ENCODE peak calls at places on chromosomes 3 and 15, in seven cellular contexts. A is astrocyte, H is neural crest cell, N is activated B cell treated with CpG ODN at 0.5 μM for 24 hours, I is left ventricle myocardium inferior, K is cardiac fibroblast, L is cardiac muscle cell. R is an unnamed sample.

GRCh38 chr3:171838218-171838720 is 4.9 kb upstream of the TMEM212 start:
- DNase-seq in L (peak; percentile 30), A (peak; percentile 67), I (peak; percentile 59), N (no peak), K (peak; percentile 93), H (peak; percentile 26), R (peak; percentile 59)

GRCh38 chr3:177106184-177106583 is 91.1 kb downstream of the TBL1XR1 start:
- DNase-seq in A (no peak), I (no peak), K (no peak), H (no peak), L (peak; percentile 21), N (no peak), R (no peak)

GRCh38 chr3:38662544-38662943 is 13.1 kb upstream of the SCN5A start:
- DNase-seq in A (no peak), H (no peak), L (no peak), K (peak; percentile 51), I (no peak), N (no peak), R (no peak)

GRCh38 chr3:99871231-99871898 is 53.7 kb downstream of the CMSS1 start:
- DNase-seq in I (no peak), L (no peak), N (no peak), K (no peak), A (peak; percentile 64), H (no peak), R (no peak)

GRCh38 chr3:89098964-89099585 is 8.3 kb upstream of the EPHA3 start:
- DNase-seq in K (peak; percentile 73), L (peak; percentile 74), H (peak; percentile 36), A (peak; percentile 33), N (no peak), I (no peak), R (no peak)

GRCh38 chr15:70199124-70199482 is 101.4 kb upstream of the TLE3 start:
- DNase-seq in K (no peak), I (no peak), L (no peak), A (no peak), N (no peak), H (no peak), R (no peak)

GRCh38 chr15:37102315-37103021 is 2.1 kb upstream of the MEIS2 start:
- DNase-seq in A (no peak), N (no peak), H (no peak), I (no peak), L (no peak), K (peak; percentile 35), R (no peak)

GRCh38 chr3:16181361-16181760 is 6.9 kb downstream of the GALNT15 start:
- DNase-seq in H (no peak), L (no peak), N (no peak), K (peak; percentile 53), A (no peak), I (peak; percentile 50), R (no peak)

GRCh38 chr3:136545664-136546266 is 206.4 kb downstream of the STAG1 start:
- DNase-seq in A (no peak), N (no peak), I (no peak), L (no peak), H (no peak), K (peak; percentile 43), R (no peak)

GRCh38 chr3:139394116-139394515 is 4.7 kb upstream of the COPB2 start:
- DNase-seq in I (no peak), H (no peak), K (peak; percentile 14), N (no peak), L (peak; percentile 27), A (peak; percentile 64), R (no peak)

GRCh38 chr3:94311651-94312050 is 248.8 kb downstream of the NSUN3 start:
- DNase-seq in I (no peak), H (no peak), A (no peak), L (no peak), K (no peak), N (no peak), R (no peak)

GRCh38 chr3:38334656-38335055 is 11.9 kb upstream of the XYLB start:
- DNase-seq in A (peak; percentile 86), K (peak; percentile 75), N (no peak), H (no peak), L (peak; percentile 9), I (no peak), R (no peak)

GRCh38 chr15:29765234-29765841 is 56.9 kb downstream of the TJP1 start:
- DNase-seq in I (no peak), H (no peak), K (no peak), N (no peak), L (no peak), A (peak; percentile 45), R (no peak)

GRCh38 chr3:93988283-93988682 is 8.3 kb downstream of the ARL13B start:
- DNase-seq in I (no peak), N (no peak), A (peak; percentile 54), H (no peak), L (no peak), K (peak; percentile 26), R (no peak)

GRCh38 chr15:47685141-47685870 is 32.0 kb upstream of the SEMA6D start:
- DNase-seq in H (no peak), N (no peak), L (no peak), K (no peak), I (no peak), A (no peak), R (no peak)

GRCh38 chr3:147906275-147906674 is 497.1 kb downstream of the ZIC1 start:
- DNase-seq in L (no peak), K (peak; percentile 12), N (no peak), I (no peak), A (no peak), H (no peak), R (no peak)

GRCh38 chr3:192802957-192803899 is 75.9 kb upstream of the FGF12 start:
- DNase-seq in A (peak; percentile 29), N (no peak), K (peak; percentile 80), L (peak; percentile 55), H (no peak), I (no peak), R (no peak)

GRCh38 chr15:70437882-70438331 is 325.5 kb downstream of the UACA start:
- DNase-seq in I (no peak), L (peak; percentile 63), K (no peak), N (no peak), A (no peak), H (no peak), R (no peak)

GRCh38 chr15:78419331-78419730 is 18.7 kb upstream of the IREB2 start:
- DNase-seq in A (no peak), N (no peak), H (no peak), K (no peak), L (no peak), I (no peak), R (no peak)

GRCh38 chr15:70014860-70015490 is 82.7 kb downstream of the TLE3 start:
- DNase-seq in N (peak; percentile 50), A (no peak), L (no peak), I (no peak), K (no peak), H (no peak), R (no peak)

GRCh38 chr3:23035927-23036640 is 167.0 kb upstream of the UBE2E2 start:
- DNase-seq in N (no peak), A (no peak), K (no peak), I (no peak), H (no peak), L (peak; percentile 73), R (no peak)

DNA sequence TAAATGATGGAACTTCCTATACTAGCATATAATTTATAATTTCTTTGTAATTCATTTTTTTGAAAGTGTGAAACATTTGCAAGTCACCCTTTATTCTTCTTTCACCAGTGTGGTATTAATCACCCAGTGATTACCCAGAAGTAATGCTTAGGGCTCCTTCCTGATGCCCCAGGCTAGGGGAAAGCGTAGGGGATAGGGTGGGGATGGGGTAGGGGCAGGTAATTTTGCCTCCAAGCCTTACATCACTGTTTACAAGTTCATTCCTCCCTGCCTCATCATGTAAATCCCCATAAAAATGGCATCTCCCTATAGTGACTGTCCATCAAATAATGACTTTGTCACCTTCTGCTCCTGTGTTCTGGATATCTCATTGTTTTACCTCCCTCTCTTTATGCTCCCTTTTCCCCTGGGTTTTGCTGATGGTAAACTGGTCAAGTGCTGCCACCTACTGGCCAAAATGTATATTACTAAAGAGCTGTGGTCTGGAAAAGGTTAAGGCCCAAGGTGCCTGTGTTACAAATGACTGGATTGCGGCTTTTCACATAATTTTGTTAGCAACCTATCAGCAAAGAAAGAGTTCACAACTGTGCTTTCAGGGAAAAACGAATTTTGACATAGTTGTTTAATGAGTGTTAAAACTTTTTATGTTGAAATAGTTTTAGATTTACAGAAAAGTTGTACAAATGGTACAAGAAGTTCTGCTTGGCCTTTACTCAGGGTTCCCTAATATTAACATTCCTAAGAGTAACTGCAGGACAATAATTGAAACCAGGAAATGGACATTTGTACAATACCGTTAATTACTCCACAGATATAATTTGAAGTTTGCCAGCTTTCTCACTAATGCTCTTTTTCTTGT is 54.7 kb downstream of the ONECUT1 start:
- DNase-seq in I (no peak), L (peak; percentile 86), H (peak; percentile 86), N (no peak), A (peak; percentile 43), K (peak; percentile 81), R (no peak)
- TF ChIP-seq CTCF in I (peak; percentile 83), L (peak; percentile 55), H (peak; percentile 91), N (no peak), A (peak; percentile 78), K (peak; percentile 63), R (peak; percentile 95)

GRCh38 chr3:158785972-158786371 is 15.9 kb upstream of the MFSD1 start:
- DNase-seq in H (no peak), I (no peak), K (no peak), A (no peak), N (no peak), L (no peak), R (no peak)
- TF ChIP-seq CTCF in H (no peak), I (no peak), K (no peak), A (no peak), N (no peak), L (no peak), R (no peak)

DNA sequence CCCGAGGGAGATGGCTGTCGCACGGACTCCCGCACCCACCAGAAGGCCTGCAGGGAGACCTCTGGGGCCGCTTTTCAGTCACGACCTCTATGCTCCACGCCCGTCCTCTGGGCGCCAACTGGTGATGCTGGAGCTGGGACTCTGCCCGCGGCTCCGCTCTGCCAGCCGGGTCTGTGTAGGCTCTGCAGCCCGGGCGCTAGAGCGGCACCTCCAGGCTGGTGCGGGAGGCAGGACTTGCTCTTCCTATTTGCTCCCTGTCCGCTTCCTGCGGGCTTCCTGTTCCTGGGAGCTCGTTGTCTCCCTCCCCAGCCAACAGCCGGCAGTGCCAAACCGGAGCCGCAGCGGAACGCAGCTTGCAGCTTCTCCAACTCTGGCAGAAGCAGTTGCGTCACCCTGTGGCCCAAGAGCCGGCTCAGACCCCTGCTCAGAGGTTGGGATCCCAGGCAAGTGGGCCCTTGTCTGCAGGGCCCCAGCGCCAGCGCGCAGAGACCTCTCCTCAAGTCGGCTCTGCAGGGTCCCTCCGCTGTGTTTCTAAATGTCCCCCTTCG is 285.9 kb downstream of the XXYLT1 start:
- DNase-seq in H (peak; percentile 22), I (peak; percentile 79), A (peak; percentile 47), L (peak; percentile 66), N (no peak), K (peak; percentile 87), R (no peak)
- TF ChIP-seq CTCF in H (peak; percentile 12), I (peak; percentile 60), A (peak; percentile 29), L (peak; percentile 56), N (no peak), K (peak; percentile 42), R (peak; percentile 21)

GRCh38 chr15:27538325-27538724 is 560.8 kb downstream of the OCA2 start:
- DNase-seq in L (no peak), H (no peak), I (no peak), N (no peak), K (no peak), A (no peak), R (no peak)

GRCh38 chr15:27535445-27536129 is 563.5 kb downstream of the OCA2 start:
- DNase-seq in L (no peak), K (no peak), H (no peak), I (no peak), N (no peak), A (no peak), R (no peak)

GRCh38 chr15:27545494-27546255 is 553.4 kb downstream of the OCA2 start:
- DNase-seq in N (no peak), I (no peak), L (no peak), K (no peak), A (peak; percentile 59), H (no peak), R (no peak)

GRCh38 chr15:27541581-27541980 is 557.5 kb downstream of the OCA2 start:
- DNase-seq in I (no peak), A (no peak), L (no peak), K (no peak), H (no peak), N (no peak), R (no peak)
- TF ChIP-seq CTCF in I (no peak), A (no peak), L (no peak), K (no peak), H (no peak), N (no peak), R (no peak)

R was measured in dorsolateral prefrontal cortex.